ENCODE peak calls at places on chromosome 4, in four cellular contexts. Y is SK-N-SH, J is psoas muscle, V is ascending aorta. F is an unnamed sample.

GRCh38 chr4:5034206-5034605 is 14.9 kb upstream of the CYTL1 start:
- DNase-seq in J (no peak), Y (no peak), V (no peak), F (no peak)

GRCh38 chr4:11634283-11634682 is 205.6 kb upstream of the HS3ST1 start:
- DNase-seq in Y (no peak), V (no peak), J (no peak), F (no peak)

GRCh38 chr4:80587861-80588385 is 252.4 kb downstream of the CFAP299 start:
- DNase-seq in J (no peak), Y (no peak), V (no peak), F (no peak)

GRCh38 chr4:64738240-64738639 is 329.0 kb upstream of the TECRL start:
- DNase-seq in Y (no peak), V (no peak), J (no peak), F (peak)

GRCh38 chr4:156889616-156890594 is 81.7 kb downstream of the PDGFC start:
- DNase-seq in J (peak), V (peak), Y (no peak), F (no peak)

GRCh38 chr4:57114973-57115372 is 4.8 kb upstream of the IGFBP7 start:
- DNase-seq in Y (no peak), J (no peak), V (no peak), F (no peak)

GRCh38 chr4:132101526-132101925 is 1047.6 kb upstream of the PCDH10 start:
- DNase-seq in V (no peak), J (no peak), Y (no peak), F (no peak)

GRCh38 chr4:83860200-83860599 is 324.3 kb downstream of the GPAT3 start:
- DNase-seq in Y (no peak), J (no peak), V (no peak), F (no peak)

GRCh38 chr4:168917150-168917779 is 92.8 kb downstream of the CBR4 start:
- DNase-seq in V (no peak), J (no peak), Y (peak), F (peak)

DNA sequence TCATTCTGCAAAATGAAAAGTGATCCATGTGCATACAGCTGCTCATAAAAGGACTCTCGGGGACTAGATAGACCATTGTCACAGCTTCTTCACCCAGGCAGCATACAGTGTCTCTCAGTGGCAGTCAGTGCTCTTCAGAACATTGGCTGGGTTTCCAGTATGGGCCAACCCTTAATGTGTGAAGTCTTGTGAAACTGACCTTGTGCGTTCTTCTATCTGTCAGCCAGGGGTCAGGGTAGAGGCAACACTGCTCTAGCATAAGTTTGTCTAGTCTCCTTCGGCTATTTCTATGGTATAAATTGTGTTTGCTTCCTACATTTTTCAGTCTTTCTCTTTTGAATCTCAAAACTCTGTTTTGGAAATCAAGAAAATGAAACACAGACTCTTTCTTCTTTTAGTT is 37.0 kb upstream of the SMIM31 start:
- DNase-seq in J (no peak), V (no peak), Y (no peak), F (peak)
- TF ChIP-seq CTCF in J (no peak), V (no peak), Y (peak), F (peak)

DNA sequence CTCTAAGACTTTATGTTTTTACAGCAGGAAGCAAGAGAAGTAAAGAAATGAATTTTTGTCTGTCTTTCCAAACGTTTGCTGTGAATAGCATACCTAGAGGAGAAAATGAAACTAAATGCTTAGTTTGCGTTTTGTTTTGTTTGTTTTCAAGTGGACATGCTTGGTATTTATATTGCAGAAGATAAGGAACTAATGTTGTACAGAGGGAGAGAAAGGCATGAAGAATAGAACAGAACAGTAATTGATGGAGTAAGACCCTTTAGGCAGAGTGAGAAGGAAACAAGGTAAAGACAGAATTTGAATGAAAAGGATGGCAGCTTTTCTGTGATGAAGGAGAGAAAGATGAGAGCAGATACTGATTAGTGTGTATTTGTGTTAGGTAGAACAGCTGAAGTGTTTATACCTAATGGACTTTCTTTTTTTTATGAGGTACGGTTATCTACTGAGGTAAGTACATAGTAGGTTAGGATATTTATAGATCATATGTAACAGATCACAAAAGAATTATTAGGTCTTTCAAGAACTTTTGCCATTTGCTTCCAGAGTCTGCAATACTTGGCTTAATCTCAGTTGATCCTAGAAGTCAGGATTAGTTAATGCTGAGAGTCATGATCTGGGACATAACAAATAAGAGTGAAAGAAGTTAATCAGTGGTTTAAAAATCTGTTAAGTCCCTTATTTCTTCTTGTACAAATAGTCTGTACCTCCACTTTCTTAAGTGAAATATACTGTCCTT is 36.9 kb downstream of the FABP2 start:
- DNase-seq in V (no peak), J (no peak), Y (no peak), F (no peak)
- TF ChIP-seq CTCF in V (no peak), J (no peak), Y (peak), F (no peak)

GRCh38 chr4:100117749-100118148 is 72.5 kb downstream of the DDIT4L start:
- DNase-seq in V (no peak), J (no peak), Y (peak), F (no peak)
- TF ChIP-seq CTCF in V (no peak), J (peak), Y (no peak), F (peak)

GRCh38 chr4:164753873-164754488 is at the start of gene SMIM31:
- DNase-seq in J (no peak), V (no peak), Y (no peak), F (no peak)

GRCh38 chr4:164748375-164748774 is 5.6 kb upstream of the SMIM31 start:
- DNase-seq in V (no peak), J (no peak), Y (peak), F (peak)
- TF ChIP-seq CTCF in V (peak), J (no peak), Y (peak), F (no peak)

GRCh38 chr4:59500103-59500502 is 1700.0 kb upstream of the ADGRL3 start:
- DNase-seq in J (no peak), V (no peak), Y (peak), F (no peak)
- TF ChIP-seq CTCF in J (no peak), V (no peak), Y (no peak), F (no peak)

GRCh38 chr4:182810103-182810605 is 107.0 kb downstream of the DCTD start:
- DNase-seq in Y (no peak), V (no peak), J (no peak), F (no peak)

GRCh38 chr4:182807346-182807745 is 109.8 kb downstream of the DCTD start:
- DNase-seq in Y (no peak), V (no peak), J (no peak), F (peak)

GRCh38 chr4:182808673-182809416 is 108.3 kb downstream of the DCTD start:
- DNase-seq in J (no peak), V (no peak), Y (no peak), F (no peak)

GRCh38 chr4:182807841-182808548 is 109.2 kb downstream of the DCTD start:
- DNase-seq in J (no peak), V (no peak), Y (no peak), F (peak)

DNA sequence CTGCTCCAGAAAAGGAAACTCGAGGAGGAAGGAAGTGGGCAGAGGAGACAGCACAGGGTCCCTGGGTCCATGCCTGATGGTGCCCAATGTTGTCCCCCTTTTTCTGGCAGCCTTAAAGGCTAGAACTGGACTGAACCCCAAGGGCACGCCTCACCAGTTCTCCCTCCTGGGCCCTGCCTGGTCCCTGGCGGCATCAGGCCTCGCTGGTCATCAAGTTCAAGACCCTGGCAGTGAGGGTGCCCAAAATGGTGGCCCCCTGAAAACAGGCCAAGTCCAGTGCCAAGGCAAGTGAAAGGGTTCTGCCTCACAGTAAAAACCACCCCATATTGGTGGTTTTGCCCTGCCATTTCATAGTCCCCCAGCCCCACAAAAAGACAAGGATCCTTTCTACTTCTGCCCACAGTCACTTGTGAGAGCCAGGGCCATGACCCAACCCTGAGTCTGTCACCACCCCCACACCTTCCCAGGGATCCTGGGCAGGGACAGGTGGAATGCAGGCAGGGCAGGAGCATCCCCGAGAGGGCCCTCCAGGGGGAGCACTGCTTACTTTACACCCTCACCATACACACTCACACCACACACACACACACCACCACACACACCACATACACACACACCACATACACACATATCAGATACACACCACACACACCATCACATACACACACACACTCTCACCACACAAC is 107.6 kb downstream of the DCTD start:
- DNase-seq in V (no peak), Y (no peak), J (no peak), F (peak)
- TF ChIP-seq CTCF in V (no peak), Y (no peak), J (no peak), F (peak)

DNA sequence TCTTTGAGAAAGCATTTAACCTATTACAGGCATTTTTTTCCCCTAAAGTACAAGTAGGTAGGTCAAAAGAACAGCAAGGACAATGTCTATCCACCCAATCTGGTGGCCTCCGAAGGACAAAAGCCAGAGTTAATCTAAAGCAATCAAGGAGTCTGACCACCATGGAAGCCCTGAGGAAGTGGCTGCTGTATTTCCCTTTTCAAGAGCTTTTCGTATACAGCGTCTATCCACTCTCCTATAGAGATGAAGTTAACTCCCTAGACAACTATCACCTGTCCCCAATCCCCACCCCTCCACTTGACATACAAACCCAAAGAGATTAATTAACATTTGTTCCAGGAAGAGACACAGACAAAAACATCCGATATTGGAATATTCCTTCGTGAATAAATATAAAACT is 85.5 kb downstream of the SNCA start:
- DNase-seq in J (no peak), Y (no peak), V (no peak), F (no peak)
- TF ChIP-seq CTCF in J (no peak), Y (no peak), V (no peak), F (no peak)